ENCODE peak calls at places on chromosome 13, in four cellular contexts. B is endodermal cell, F is tibial nerve, Y is left lung. W is an unnamed sample.

GRCh38 chr13:99431927-99432636 is 69.2 kb upstream of the TM9SF2 start:
- DNase-seq in B (peak; percentile 55), F (no peak), Y (no peak), W (no peak)

GRCh38 chr13:106390360-106390759 is 145.1 kb downstream of the EFNB2 start:
- DNase-seq in F (no peak), B (no peak), Y (no peak), W (no peak)

GRCh38 chr13:30577381-30577780 is 40.3 kb upstream of the USPL1 start:
- DNase-seq in Y (peak; percentile 45), B (no peak), F (no peak), W (no peak)

GRCh38 chr13:108037348-108037747 is 178.0 kb downstream of the LIG4 start:
- DNase-seq in B (no peak), F (no peak), Y (no peak), W (no peak)

GRCh38 chr13:99022953-99023352 is 45.1 kb upstream of the DOCK9 start:
- DNase-seq in Y (no peak), B (no peak), F (no peak), W (no peak)

GRCh38 chr13:106449096-106449495 is 86.4 kb downstream of the EFNB2 start:
- DNase-seq in F (no peak), B (no peak), Y (no peak), W (no peak)

GRCh38 chr13:109977212-109977968 is 191.0 kb upstream of the IRS2 start:
- DNase-seq in B (peak; percentile 42), F (no peak), Y (no peak), W (no peak)

GRCh38 chr13:109998808-109999528 is 212.6 kb upstream of the IRS2 start:
- DNase-seq in F (no peak), B (no peak), Y (no peak), W (no peak)

GRCh38 chr13:35552172-35552844 is 75.8 kb upstream of the MAB21L1 start:
- DNase-seq in F (no peak), Y (no peak), B (no peak), W (no peak)

GRCh38 chr13:46633416-46633815 is 80.4 kb downstream of the LRCH1 start:
- DNase-seq in F (no peak), B (no peak), Y (no peak), W (no peak)

GRCh38 chr13:100837611-100838010 is 163.0 kb upstream of the TMTC4 start:
- DNase-seq in F (no peak), B (no peak), Y (no peak), W (no peak)

GRCh38 chr13:30846311-30846710 is 59.8 kb upstream of the MEDAG start:
- DNase-seq in B (no peak), F (no peak), Y (no peak), W (no peak)

GRCh38 chr13:40963927-40964326 is 55.2 kb downstream of the ELF1 start:
- DNase-seq in F (no peak), B (no peak), Y (no peak), W (no peak)

GRCh38 chr13:112777637-112778406 is 88.0 kb downstream of the ATP11A start:
- DNase-seq in F (no peak), Y (peak; percentile 27), B (peak; percentile 29), W (no peak)

GRCh38 chr13:79075703-79076102 is 330.4 kb downstream of the RBM26 start:
- DNase-seq in F (no peak), B (no peak), Y (no peak), W (no peak)

GRCh38 chr13:79081942-79082341 is 324.1 kb downstream of the RBM26 start:
- DNase-seq in F (no peak), Y (no peak), B (no peak), W (no peak)

GRCh38 chr13:79085021-79085420 is 321.0 kb downstream of the RBM26 start:
- DNase-seq in Y (no peak), F (no peak), B (no peak), W (no peak)

GRCh38 chr13:79079351-79079839 is 326.7 kb downstream of the RBM26 start:
- DNase-seq in Y (no peak), B (peak; percentile 52), F (no peak), W (no peak)
- TF ChIP-seq CTCF in Y (no peak), B (peak; percentile 29), F (no peak), W (no peak)

GRCh38 chr13:23715762-23716235 is 145.6 kb downstream of the TNFRSF19 start:
- DNase-seq in F (no peak), B (peak; percentile 86), Y (no peak), W (no peak)

GRCh38 chr13:23710366-23710765 is 140.2 kb downstream of the TNFRSF19 start:
- DNase-seq in Y (no peak), B (no peak), F (no peak), W (no peak)

GRCh38 chr13:23715092-23715761 is 145.0 kb downstream of the TNFRSF19 start:
- DNase-seq in B (no peak), F (no peak), Y (no peak), W (no peak)

GRCh38 chr13:23711355-23711754 is 141.1 kb downstream of the TNFRSF19 start:
- DNase-seq in B (no peak), Y (no peak), F (no peak), W (no peak)

GRCh38 chr13:23714672-23715071 is 144.5 kb downstream of the TNFRSF19 start:
- DNase-seq in F (no peak), B (no peak), Y (no peak), W (no peak)
- TF ChIP-seq CTCF in F (no peak), B (no peak), Y (no peak), W (no peak)

GRCh38 chr13:65932013-65932412 is 1298.1 kb downstream of the PCDH9 start:
- DNase-seq in F (no peak), Y (no peak), B (no peak), W (no peak)

GRCh38 chr13:65921933-65922332 is 1308.2 kb downstream of the PCDH9 start:
- DNase-seq in B (no peak), Y (no peak), F (no peak), W (no peak)

GRCh38 chr13:65929436-65929835 is 1300.7 kb downstream of the PCDH9 start:
- DNase-seq in B (no peak), Y (no peak), F (no peak), W (no peak)

GRCh38 chr13:65932587-65933239 is 1297.4 kb downstream of the PCDH9 start:
- DNase-seq in B (no peak), F (no peak), Y (no peak), W (no peak)

GRCh38 chr13:65926750-65927171 is 1303.4 kb downstream of the PCDH9 start:
- DNase-seq in F (no peak), B (peak; percentile 87), Y (peak; percentile 32), W (no peak)
- TF ChIP-seq CTCF in F (no peak), B (peak; percentile 77), Y (peak; percentile 20), W (no peak)

GRCh38 chr13:27446986-27447583 is 3.3 kb downstream of the MTIF3 start:
- DNase-seq in Y (no peak), B (no peak), F (no peak), W (no peak)

GRCh38 chr13:27448308-27448707 is 2.1 kb downstream of the MTIF3 start:
- DNase-seq in Y (no peak), F (no peak), B (no peak), W (no peak)

GRCh38 chr13:27449081-27449603 is 1.2 kb downstream of the MTIF3 start:
- DNase-seq in F (no peak), B (no peak), Y (no peak), W (no peak)

GRCh38 chr13:27449936-27450828 is at the start of gene MTIF3:
- DNase-seq in Y (peak; percentile 94), F (peak; percentile 89), B (peak; percentile 97), W (peak; percentile 94)

DNA sequence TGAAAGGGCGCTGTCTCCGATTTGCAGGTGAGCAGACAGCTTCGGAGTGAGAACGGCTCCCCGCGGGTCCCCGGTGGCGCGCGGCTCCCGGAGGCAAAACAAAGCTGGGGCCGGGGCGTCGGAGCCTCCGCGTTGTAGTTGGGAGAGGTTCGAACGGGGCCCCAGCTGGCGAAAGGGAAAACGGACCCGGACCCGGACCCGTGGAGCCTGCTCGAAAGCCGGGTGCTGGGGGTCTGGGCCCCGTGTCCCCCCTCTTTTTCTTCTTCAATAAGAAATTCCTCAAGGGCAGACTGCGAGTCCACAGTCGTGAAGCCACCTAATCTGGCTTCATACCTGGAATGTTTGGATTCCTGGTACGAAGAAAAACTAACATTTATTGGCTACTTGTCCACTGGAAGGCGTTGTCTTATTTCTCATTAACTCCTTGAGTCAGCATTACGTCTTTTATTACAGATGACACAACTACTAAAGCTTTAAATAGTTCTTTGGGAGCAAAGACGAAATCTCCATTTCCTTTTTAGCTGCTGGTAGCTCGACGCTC is 627 bp upstream of the MTIF3 start:
- DNase-seq in F (no peak), B (peak; percentile 78), Y (peak; percentile 50), W (peak; percentile 29)
- TF ChIP-seq CTCF in F (no peak), B (no peak), Y (no peak), W (no peak)

GRCh38 chr13:20776751-20777150 is 3.0 kb upstream of the EEF1AKMT1 start:
- DNase-seq in B (peak; percentile 53), Y (no peak), F (no peak), W (no peak)
- TF ChIP-seq CTCF in B (peak; percentile 32), Y (no peak), F (no peak), W (no peak)

DNA sequence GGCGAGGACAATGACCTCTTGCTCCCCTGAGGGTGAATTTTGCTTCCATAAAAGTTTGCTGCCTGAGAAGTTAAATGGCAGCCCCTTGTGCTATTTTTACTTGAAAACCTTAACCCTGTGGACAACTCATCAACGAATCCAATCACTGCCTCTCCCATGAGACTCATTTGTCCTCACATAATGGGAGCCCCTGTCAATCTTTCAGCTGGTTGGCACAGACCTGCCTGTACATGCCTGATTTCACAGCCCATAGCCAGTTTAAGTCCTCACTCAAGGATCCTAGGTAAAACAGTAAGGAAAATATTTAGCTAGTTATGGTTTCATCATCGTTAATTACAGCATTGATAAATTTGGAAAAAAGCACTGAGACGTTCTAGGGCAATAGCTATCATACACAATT is 207.4 kb downstream of the NHLRC3 start:
- DNase-seq in B (no peak), Y (no peak), F (no peak), W (no peak)
- TF ChIP-seq CTCF in B (no peak), Y (no peak), F (no peak), W (no peak)

W was measured in mesothelial cell of epicardium.